ENCODE peak calls at places on chromosome 3, in four cellular contexts. C is GM12878, G is H1, R is K562. Z is an unnamed sample.

GRCh38 chr3:65851827-65852226 is 186.9 kb downstream of the MAGI1 start:
- DNase-seq in C (no peak), G (no peak), R (no peak), Z (no peak)

GRCh38 chr3:133759740-133760069 is 13.5 kb downstream of the TF start:
- DNase-seq in C (no peak), G (no peak), R (no peak), Z (no peak)

GRCh38 chr3:183244219-183244618 is 8.8 kb upstream of the B3GNT5 start:
- DNase-seq in C (no peak), G (no peak), R (no peak), Z (no peak)

GRCh38 chr3:38468811-38469210 is 15.1 kb downstream of the ACVR2B start:
- DNase-seq in C (no peak), G (no peak), R (no peak), Z (no peak)

GRCh38 chr3:173993299-173993698 is 595.8 kb downstream of the NLGN1 start:
- DNase-seq in C (no peak), G (no peak), R (no peak), Z (peak)

GRCh38 chr3:148903022-148903442 is 37.9 kb downstream of the CPA3 start:
- DNase-seq in C (no peak), G (no peak), R (no peak), Z (no peak)

GRCh38 chr3:154131850-154132249 is 10.7 kb downstream of the ARHGEF26 start:
- DNase-seq in C (no peak), G (no peak), R (no peak), Z (no peak)

GRCh38 chr3:135556184-135556583 is 409.3 kb upstream of the PPP2R3A start:
- DNase-seq in C (no peak), G (no peak), R (no peak), Z (no peak)

GRCh38 chr3:82015241-82015640 is 253.8 kb upstream of the GBE1 start:
- DNase-seq in C (no peak), G (no peak), R (no peak), Z (no peak)

GRCh38 chr3:192409203-192409837 is 318.0 kb downstream of the FGF12 start:
- DNase-seq in C (no peak), G (no peak), R (no peak), Z (no peak)

GRCh38 chr3:23748398-23749110 is 57.2 kb upstream of the UBE2E1 start:
- DNase-seq in C (no peak), G (no peak), R (no peak), Z (no peak)

GRCh38 chr3:140167600-140168281 is 232.8 kb downstream of the CLSTN2 start:
- DNase-seq in C (no peak), G (no peak), R (no peak), Z (no peak)

GRCh38 chr3:114595521-114596028 is 301.7 kb downstream of the TIGIT start:
- DNase-seq in C (no peak), G (no peak), R (no peak), Z (peak)

GRCh38 chr3:13477946-13478345 is 2.2 kb upstream of the HDAC11 start:
- DNase-seq in C (no peak), G (no peak), R (peak), Z (peak)

GRCh38 chr3:183038221-183038620 is 57.9 kb upstream of the DCUN1D1 start:
- DNase-seq in C (no peak), G (no peak), R (no peak), Z (no peak)

GRCh38 chr3:128011140-128011539 is 41.1 kb upstream of the SEC61A1 start:
- DNase-seq in C (no peak), G (peak), R (peak), Z (peak)

GRCh38 chr3:155745795-155746550 is 1.1 kb upstream of the PLCH1 start:
- DNase-seq in C (no peak), G (peak), R (peak), Z (peak)

GRCh38 chr3:33016846-33017405 is 65.5 kb downstream of the CCR4 start:
- DNase-seq in C (no peak), G (no peak), R (no peak), Z (no peak)

GRCh38 chr3:129399895-129400357 is 28.5 kb downstream of the EFCAB12 start:
- DNase-seq in C (no peak), G (no peak), R (no peak), Z (no peak)

GRCh38 chr3:52055537-52056351 is 627 bp downstream of the DUSP7 start:
- DNase-seq in C (no peak), G (no peak), R (peak), Z (peak)

GRCh38 chr3:61257148-61257547 is 5.9 kb upstream of the FHIT start:
- DNase-seq in C (no peak), G (no peak), R (no peak), Z (no peak)

GRCh38 chr3:34106379-34106778 is 307.9 kb downstream of the PDCD6IP start:
- DNase-seq in C (no peak), G (no peak), R (no peak), Z (no peak)

DNA sequence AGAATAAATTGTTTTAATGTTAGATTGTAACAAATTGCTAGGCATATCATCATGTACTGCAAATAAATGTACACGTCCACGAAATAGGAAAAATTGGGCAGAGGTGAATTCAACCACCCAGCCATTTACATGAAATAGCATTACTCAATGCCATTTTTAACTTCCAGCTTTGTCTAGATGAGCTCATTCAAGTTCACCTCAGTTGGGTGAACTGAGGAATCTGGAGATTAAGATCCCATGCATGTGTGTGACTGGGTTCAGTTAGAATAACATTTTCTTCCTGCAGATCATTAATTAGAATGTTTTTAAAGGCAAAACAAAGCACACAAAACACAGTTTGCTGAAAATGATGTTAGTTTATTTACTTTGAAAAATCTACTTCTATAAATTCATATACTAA is 767.8 kb upstream of the GOLIM4 start:
- DNase-seq in C (no peak), G (no peak), R (no peak), Z (no peak)
- TF ChIP-seq SRF in C (no peak), G (no peak), R (no peak), Z (no peak)

GRCh38 chr3:21778715-21779114 is 27.7 kb upstream of the ZNF385D start:
- DNase-seq in C (no peak), G (no peak), R (no peak), Z (no peak)
- TF ChIP-seq CHD2 in C (no peak), G (no peak), R (no peak), Z (no peak)

GRCh38 chr3:8561365-8561764 is 59.7 kb downstream of the LMCD1 start:
- DNase-seq in C (no peak), G (no peak), R (no peak), Z (no peak)

GRCh38 chr3:8562081-8562595 is 60.5 kb downstream of the LMCD1 start:
- DNase-seq in C (no peak), G (no peak), R (no peak), Z (no peak)

GRCh38 chr3:8558645-8559044 is 57.0 kb downstream of the LMCD1 start:
- DNase-seq in C (no peak), G (no peak), R (no peak), Z (no peak)

GRCh38 chr3:8559351-8559750 is 57.7 kb downstream of the LMCD1 start:
- DNase-seq in C (no peak), G (no peak), R (no peak), Z (no peak)

GRCh38 chr3:8560608-8561007 is 59.0 kb downstream of the LMCD1 start:
- DNase-seq in C (no peak), G (no peak), R (no peak), Z (no peak)
- TF ChIP-seq SRF in C (no peak), G (no peak), R (peak), Z (no peak)

DNA sequence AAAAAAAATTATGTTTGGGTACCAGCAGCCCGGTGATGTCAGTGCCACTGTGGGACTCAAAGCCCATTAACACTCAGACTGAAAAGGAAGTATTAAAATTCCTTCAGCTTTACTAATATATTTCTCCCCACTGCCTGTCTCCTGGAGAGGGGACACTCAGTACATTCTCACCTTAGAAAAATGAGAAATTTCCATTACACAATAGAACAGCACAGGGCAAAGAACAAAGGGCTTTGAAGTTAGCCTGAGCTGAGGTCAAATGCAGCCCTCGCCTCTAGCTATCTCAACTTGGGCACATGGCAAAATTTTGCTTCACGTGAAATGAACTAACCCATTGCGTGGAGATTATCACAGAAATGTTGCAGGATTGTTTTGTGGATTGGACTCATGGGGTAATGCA is 80.8 kb downstream of the RARB start:
- DNase-seq in C (no peak), G (no peak), R (no peak), Z (no peak)
- TF ChIP-seq CHD2 in C (no peak), G (no peak), R (no peak), Z (no peak)

GRCh38 chr3:27728195-27729087 is 6.3 kb upstream of the EOMES start:
- DNase-seq in C (no peak), G (no peak), R (peak), Z (peak)
- TF ChIP-seq SRF in C (no peak), G (no peak), R (no peak), Z (no peak)

GRCh38 chr3:31692714-31693113 is 160.0 kb downstream of the STT3B start:
- DNase-seq in C (no peak), G (no peak), R (no peak), Z (no peak)
- TF ChIP-seq CHD2 in C (no peak), G (no peak), R (no peak), Z (no peak)

GRCh38 chr3:126261037-126261436 is 80.7 kb upstream of the ALDH1L1 start:
- DNase-seq in C (no peak), G (no peak), R (peak), Z (peak)

GRCh38 chr3:126262227-126262626 is 81.8 kb upstream of the ALDH1L1 start:
- DNase-seq in C (no peak), G (no peak), R (no peak), Z (no peak)

GRCh38 chr3:126258670-126259069 is 78.3 kb upstream of the ALDH1L1 start:
- DNase-seq in C (no peak), G (no peak), R (peak), Z (no peak)

GRCh38 chr3:126257984-126258383 is 77.6 kb upstream of the ALDH1L1 start:
- DNase-seq in C (no peak), G (no peak), R (no peak), Z (no peak)

GRCh38 chr3:126259411-126260391 is 79.3 kb upstream of the ALDH1L1 start:
- DNase-seq in C (no peak), G (no peak), R (peak), Z (peak)
- TF ChIP-seq SRF in C (no peak), G (no peak), R (no peak), Z (no peak)

DNA sequence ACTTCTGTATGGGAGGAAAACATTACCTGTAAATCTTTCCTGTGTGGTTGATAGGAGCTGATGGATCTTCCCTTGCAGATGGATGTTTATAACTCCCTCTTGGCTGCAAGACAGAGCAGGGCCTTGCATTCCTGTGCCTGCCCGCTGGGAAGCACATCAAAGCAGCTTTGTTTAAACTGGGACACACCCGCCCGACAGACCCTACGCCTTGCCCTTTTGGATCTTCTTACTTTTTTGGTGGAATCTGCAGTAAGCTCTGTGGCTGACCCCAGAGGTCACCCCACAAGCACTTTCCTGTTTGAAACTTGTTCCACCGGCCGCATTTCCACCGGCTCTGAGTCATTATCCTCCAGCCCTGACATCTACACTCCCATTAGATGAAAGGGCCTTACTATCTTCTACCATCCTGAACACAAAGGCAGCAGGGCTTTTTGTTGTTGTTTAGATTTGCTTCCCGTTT is 244.1 kb upstream of the STT3B start:
- DNase-seq in C (no peak), G (peak), R (no peak), Z (peak)
- TF ChIP-seq CHD2 in C (no peak), G (no peak), R (no peak), Z (no peak)

GRCh38 chr3:124261301-124261700 is 269.4 kb upstream of the ROPN1 start:
- DNase-seq in C (no peak), G (no peak), R (no peak), Z (no peak)

GRCh38 chr3:124263168-124263567 is 271.2 kb upstream of the ROPN1 start:
- DNase-seq in C (no peak), G (no peak), R (no peak), Z (no peak)

GRCh38 chr3:124257332-124257864 is 265.5 kb upstream of the ROPN1 start:
- DNase-seq in C (no peak), G (no peak), R (no peak), Z (no peak)

GRCh38 chr3:124258057-124258500 is 266.2 kb upstream of the ROPN1 start:
- DNase-seq in C (no peak), G (no peak), R (no peak), Z (no peak)

GRCh38 chr3:124260206-124260915 is 268.4 kb upstream of the ROPN1 start:
- DNase-seq in C (no peak), G (no peak), R (no peak), Z (no peak)
- TF ChIP-seq SRF in C (no peak), G (no peak), R (no peak), Z (no peak)

GRCh38 chr3:111692593-111693552 is 97.7 kb upstream of the ZBED2 start:
- DNase-seq in C (no peak), G (no peak), R (no peak), Z (no peak)

GRCh38 chr3:111694471-111694870 is 99.3 kb upstream of the ZBED2 start:
- DNase-seq in C (no peak), G (no peak), R (no peak), Z (no peak)

GRCh38 chr3:111688190-111688800 is 93.1 kb upstream of the ZBED2 start:
- DNase-seq in C (no peak), G (no peak), R (no peak), Z (no peak)

GRCh38 chr3:111691293-111691909 is 96.3 kb upstream of the ZBED2 start:
- DNase-seq in C (no peak), G (no peak), R (no peak), Z (peak)

GRCh38 chr3:111690242-111690641 is 95.1 kb upstream of the ZBED2 start:
- DNase-seq in C (no peak), G (no peak), R (no peak), Z (no peak)
- TF ChIP-seq CHD2 in C (no peak), G (no peak), R (no peak), Z (no peak)